ENCODE peak calls at places on chromosomes 6 and 20, in six cellular contexts. H is H9, J is IMR-90, M is H1, B is neuronal stem cell, K is trophoblast cell. Q is an unnamed sample.

GRCh38 chr6:130212215-130212874 is 10.4 kb downstream of the SAMD3 start:
- DNase-seq in J (no peak), M (no peak), B (no peak), H (no peak), K (no peak), Q (no peak)

GRCh38 chr6:131519670-131520436 is 53.2 kb upstream of the ARG1 start:
- DNase-seq in H (peak), B (no peak), J (peak), K (peak), M (no peak), Q (peak)

GRCh38 chr6:123962508-123962907 is 158.8 kb downstream of the NKAIN2 start:
- DNase-seq in K (no peak), J (no peak), B (no peak), M (no peak), H (no peak), Q (no peak)

GRCh38 chr6:114200896-114201295 is 141.9 kb downstream of the HS3ST5 start:
- DNase-seq in H (no peak), J (no peak), M (no peak), B (no peak), K (no peak), Q (no peak)

GRCh38 chr6:168862346-168862980 is 391.2 kb downstream of the THBS2 start:
- DNase-seq in M (no peak), J (no peak), K (no peak), B (no peak), H (no peak), Q (no peak)

GRCh38 chr6:135506270-135506997 is 8.9 kb upstream of the AHI1 start:
- DNase-seq in B (no peak), M (no peak), H (no peak), K (no peak), J (peak), Q (peak)

GRCh38 chr20:22577515-22578220 is 6.7 kb downstream of the FOXA2 start:
- DNase-seq in J (no peak), B (no peak), M (no peak), H (peak), K (no peak), Q (no peak)

GRCh38 chr6:158332237-158332636 is 20.0 kb downstream of the TULP4 start:
- DNase-seq in H (no peak), K (peak), B (no peak), M (no peak), J (no peak), Q (no peak)

GRCh38 chr20:4069741-4070140 is 54.4 kb upstream of the RNF24 start:
- DNase-seq in B (no peak), K (no peak), M (no peak), H (no peak), J (peak), Q (peak)

GRCh38 chr6:167030222-167031072 is 31.2 kb downstream of the CEP43 start:
- DNase-seq in H (no peak), K (no peak), M (no peak), J (no peak), B (no peak), Q (peak)

GRCh38 chr6:617485-618100 is 39.3 kb downstream of the HUS1B start:
- DNase-seq in B (no peak), J (no peak), K (peak), M (no peak), H (peak), Q (no peak)

GRCh38 chr20:58038123-58038654 is 190.3 kb downstream of the ANKRD60 start:
- DNase-seq in K (no peak), M (no peak), J (no peak), B (no peak), H (no peak), Q (no peak)
- H4K91ac ChIP-seq in K (no peak), M (no peak), J (no peak), B (no peak), H (no peak), Q (no peak)

GRCh38 chr6:126063512-126064146 is 77.3 kb downstream of the TRMT11 start:
- DNase-seq in B (no peak), H (no peak), K (no peak), M (peak), J (peak), Q (peak)

GRCh38 chr6:126066068-126067048 is 80.0 kb downstream of the TRMT11 start:
- DNase-seq in H (no peak), B (no peak), J (no peak), K (no peak), M (no peak), Q (no peak)

GRCh38 chr6:126064994-126065401 is 78.7 kb downstream of the TRMT11 start:
- DNase-seq in B (no peak), K (no peak), M (no peak), H (no peak), J (no peak), Q (peak)

GRCh38 chr6:126067080-126067479 is 80.7 kb downstream of the TRMT11 start:
- DNase-seq in J (no peak), H (no peak), M (no peak), K (no peak), B (no peak), Q (no peak)

DNA sequence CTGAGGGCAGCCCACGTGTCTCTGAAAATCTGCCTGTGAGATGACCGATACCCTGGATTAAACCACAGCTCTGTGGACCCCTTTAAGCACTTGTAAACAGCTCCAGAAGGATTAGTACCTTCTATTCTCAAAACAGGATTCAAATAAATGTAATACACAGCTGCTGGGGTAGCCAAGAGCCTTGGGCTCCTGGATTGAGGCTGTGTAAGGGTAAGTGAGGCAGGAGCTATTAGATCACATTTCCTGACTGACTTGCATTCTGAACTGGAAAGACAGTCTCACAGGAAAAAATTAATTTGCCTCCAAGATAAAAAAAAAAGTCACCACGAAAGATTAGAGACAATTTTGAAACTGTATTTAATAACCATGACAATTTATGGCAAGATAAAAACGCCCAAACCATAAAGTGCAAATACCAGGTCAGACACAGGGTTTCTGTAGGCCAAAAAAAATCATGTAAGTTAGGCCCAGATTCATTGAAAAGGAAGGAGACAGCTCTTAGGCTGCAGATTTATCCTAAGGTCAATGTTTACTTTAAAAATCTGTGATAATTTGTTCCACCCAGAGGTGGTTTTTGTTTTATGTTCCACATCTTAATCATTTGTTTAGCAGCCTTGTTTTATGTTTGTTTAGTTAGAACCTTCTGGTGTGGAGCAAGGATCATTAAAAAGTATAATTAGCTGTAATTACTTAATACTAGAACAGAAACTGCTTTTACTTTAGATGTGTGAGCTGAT is 78.1 kb downstream of the TRMT11 start:
- DNase-seq in M (no peak), J (peak), H (no peak), K (no peak), B (no peak), Q (peak)
- H2BK5ac ChIP-seq in M (no peak), J (no peak), H (no peak), K (no peak), B (no peak), Q (no peak)

GRCh38 chr6:3195695-3196497 is 31.6 kb downstream of the TUBB2B start:
- DNase-seq in K (no peak), J (no peak), H (peak), B (no peak), M (no peak), Q (no peak)

GRCh38 chr6:3194535-3195376 is 32.7 kb downstream of the TUBB2B start:
- DNase-seq in K (no peak), B (peak), M (no peak), H (peak), J (peak), Q (peak)

GRCh38 chr6:3195377-3195694 is 32.1 kb downstream of the TUBB2B start:
- DNase-seq in M (no peak), H (no peak), J (no peak), B (no peak), K (no peak), Q (no peak)

GRCh38 chr6:3190779-3191178 is 33.4 kb upstream of the TUBB2A start:
- DNase-seq in M (no peak), K (no peak), B (no peak), J (no peak), H (no peak), Q (no peak)

GRCh38 chr6:3193102-3193837 is 34.2 kb downstream of the TUBB2B start:
- DNase-seq in M (no peak), J (no peak), B (no peak), K (no peak), H (peak), Q (no peak)
- H3K18ac ChIP-seq in M (peak), J (no peak), B (peak), K (no peak), H (peak), Q (no peak)

GRCh38 chr20:34458631-34459030 is 57.6 kb upstream of the DYNLRB1 start:
- DNase-seq in M (no peak), H (no peak), J (peak), B (no peak), K (no peak), Q (peak)
- H4K91ac ChIP-seq in M (no peak), H (no peak), J (peak), B (no peak), K (no peak), Q (no peak)

GRCh38 chr20:31713312-31714049 is 9.2 kb downstream of the BCL2L1 start:
- DNase-seq in K (no peak), J (peak), B (no peak), H (peak), M (no peak), Q (peak)
- H2BK5ac ChIP-seq in K (peak), J (peak), B (no peak), H (peak), M (peak), Q (peak)

GRCh38 chr6:81826785-81827184 is 74.3 kb upstream of the TENT5A start:
- DNase-seq in K (no peak), M (no peak), H (no peak), J (no peak), B (no peak), Q (no peak)

GRCh38 chr6:81834141-81834621 is 81.7 kb upstream of the TENT5A start:
- DNase-seq in J (peak), H (no peak), B (no peak), K (peak), M (no peak), Q (peak)

GRCh38 chr6:81831274-81831673 is 78.8 kb upstream of the TENT5A start:
- DNase-seq in M (no peak), B (no peak), J (no peak), H (no peak), K (no peak), Q (no peak)

GRCh38 chr6:81838031-81838430 is 85.5 kb upstream of the TENT5A start:
- DNase-seq in M (no peak), H (no peak), J (peak), B (no peak), K (peak), Q (peak)

DNA sequence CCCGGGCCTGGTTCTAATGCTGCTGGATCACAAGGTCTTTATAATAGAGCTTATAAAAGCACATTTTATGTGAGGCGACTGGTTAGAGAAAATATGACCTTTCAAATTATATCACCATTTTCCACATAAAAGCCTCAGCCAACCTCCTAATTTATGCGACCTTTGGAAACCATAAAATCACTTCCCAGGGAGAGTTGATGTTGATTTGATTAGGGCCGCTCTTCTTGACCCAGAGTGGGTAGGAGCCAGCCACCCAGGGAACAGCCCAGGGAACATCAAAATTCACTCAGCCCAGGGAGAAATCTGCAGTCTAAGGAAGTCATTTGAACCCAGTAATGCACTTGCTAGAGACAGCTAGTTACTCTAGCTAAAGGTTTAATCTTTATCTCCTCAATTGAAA is 79.8 kb upstream of the TENT5A start:
- DNase-seq in J (no peak), H (no peak), B (no peak), K (no peak), M (no peak), Q (no peak)
- H3K18ac ChIP-seq in J (no peak), H (no peak), B (no peak), K (no peak), M (no peak), Q (no peak)

DNA sequence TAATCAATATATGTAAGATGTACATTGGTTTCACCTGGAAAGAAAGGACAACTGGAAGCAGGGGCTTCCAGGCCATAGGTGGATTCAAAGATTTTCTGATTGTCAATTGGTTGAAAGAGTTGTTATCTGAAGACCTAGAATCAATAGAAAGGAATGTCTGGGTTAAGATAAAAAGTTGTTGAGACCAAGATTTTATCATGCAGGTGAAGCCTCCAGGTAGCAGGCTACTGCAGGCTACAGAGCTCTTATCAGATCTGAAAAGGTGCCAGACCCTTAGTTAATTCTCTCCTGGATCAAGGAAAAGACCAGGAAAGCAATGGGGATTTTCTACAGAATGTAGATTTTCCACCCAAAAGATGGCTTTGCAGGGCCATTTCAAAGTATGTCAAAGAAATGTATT is 487.2 kb downstream of the BTBD3 start:
- DNase-seq in B (no peak), K (peak), J (no peak), H (no peak), M (no peak), Q (no peak)
- H4K91ac ChIP-seq in B (no peak), K (no peak), J (no peak), H (no peak), M (no peak), Q (no peak)

DNA sequence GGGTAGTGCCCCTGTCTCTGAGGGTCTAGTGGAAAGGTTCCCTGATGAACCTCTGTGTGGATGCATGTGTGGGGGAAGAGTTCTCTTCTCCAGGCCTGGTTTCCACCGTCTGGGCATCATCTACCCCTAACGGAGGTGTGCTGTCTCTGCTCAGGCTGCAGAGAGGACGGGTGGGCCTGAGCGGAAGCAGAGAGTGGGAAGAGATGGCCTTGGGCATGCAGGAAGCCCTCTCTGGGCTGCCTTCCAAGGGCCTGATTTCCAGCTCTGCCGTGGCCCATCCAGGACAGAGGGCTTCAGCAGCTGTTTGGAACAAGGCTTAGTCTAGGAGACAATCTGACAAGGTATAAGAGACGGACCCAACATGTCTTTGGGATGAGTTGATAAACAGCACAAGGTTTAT is 220.1 kb upstream of the DTNBP1 start:
- DNase-seq in J (no peak), K (no peak), M (no peak), H (no peak), B (no peak), Q (no peak)
- H2BK5ac ChIP-seq in J (no peak), K (no peak), M (no peak), H (no peak), B (no peak), Q (no peak)

DNA sequence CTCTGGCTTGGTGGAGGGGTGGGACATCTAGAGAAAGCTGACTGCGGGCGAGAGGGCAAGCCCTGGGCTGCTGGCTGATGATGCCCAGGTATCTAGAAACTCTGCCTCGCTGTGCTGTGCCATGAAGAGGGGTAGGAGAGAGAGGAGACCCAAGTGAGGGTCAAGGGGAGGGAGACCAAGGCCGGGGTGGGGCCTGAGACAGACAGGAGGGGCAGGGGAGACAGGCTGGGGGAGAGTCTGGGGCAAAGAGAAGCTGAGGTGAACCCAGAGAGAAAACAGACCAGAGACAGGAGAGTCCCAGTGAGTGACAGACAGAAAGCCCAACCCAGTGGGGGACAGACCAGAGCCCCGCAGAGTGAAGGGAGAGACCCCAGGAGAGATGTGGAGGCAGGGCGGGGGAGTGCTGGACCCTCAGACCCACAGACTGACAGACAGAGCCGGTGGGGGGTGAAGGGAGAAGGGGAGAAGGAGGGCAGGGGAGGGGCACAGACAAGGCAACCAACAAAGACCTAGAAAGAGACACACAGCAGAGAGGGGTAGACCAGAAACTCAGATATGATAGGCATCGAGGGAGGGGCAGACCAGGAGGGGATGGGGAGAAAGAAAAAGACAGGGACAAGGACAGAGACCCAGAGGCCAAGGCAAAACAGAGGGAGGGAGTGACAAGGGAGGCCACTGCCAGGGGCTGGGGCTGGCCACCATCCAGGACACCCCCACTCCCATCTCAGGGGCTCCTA is 5.9 kb downstream of the TEAD3 start:
- DNase-seq in H (no peak), B (no peak), M (no peak), K (no peak), J (no peak), Q (no peak)
- H3K18ac ChIP-seq in H (peak), B (peak), M (peak), K (peak), J (peak), Q (peak)

Q was measured in mesenchymal stem cell.